ENCODE peak calls at places on chromosomes 4 and X, in five cellular contexts. One of them, this sample, is unnamed.

GRCh38 chr4:187172340-187172761 is 448.7 kb upstream of the FAT1 start:
- DNase-seq in K562: no peak
- DNase-seq in tibial artery: no peak
- DNase-seq in mammary epithelial cell: no peak
- DNase-seq in right cardiac atrium: no peak
- DNase-seq in this sample: no peak

GRCh38 chr4:64784125-64784524 is 374.9 kb upstream of the TECRL start:
- DNase-seq in K562: no peak
- DNase-seq in tibial artery: no peak
- DNase-seq in mammary epithelial cell: peak; percentile 37
- DNase-seq in right cardiac atrium: no peak
- DNase-seq in this sample: no peak

GRCh38 chr4:3630934-3631585 is 98.8 kb upstream of the LRPAP1 start:
- DNase-seq in K562: no peak
- DNase-seq in tibial artery: no peak
- DNase-seq in mammary epithelial cell: no peak
- DNase-seq in right cardiac atrium: no peak
- DNase-seq in this sample: no peak

GRCh38 chr4:59553739-59554126 is 1646.4 kb upstream of the ADGRL3 start:
- DNase-seq in K562: no peak
- DNase-seq in tibial artery: no peak
- DNase-seq in mammary epithelial cell: peak; percentile 4
- DNase-seq in right cardiac atrium: no peak
- DNase-seq in this sample: no peak

GRCh38 chr4:168886361-168886760 is 123.7 kb downstream of the CBR4 start:
- DNase-seq in K562: no peak
- DNase-seq in tibial artery: no peak
- DNase-seq in mammary epithelial cell: peak; percentile 39
- DNase-seq in right cardiac atrium: no peak
- DNase-seq in this sample: no peak

GRCh38 chr4:125317526-125317880 is 2.7 kb downstream of the FAT4 start:
- DNase-seq in K562: no peak
- DNase-seq in tibial artery: no peak
- DNase-seq in mammary epithelial cell: peak; percentile 30
- DNase-seq in right cardiac atrium: peak; percentile 69
- DNase-seq in this sample: peak; percentile 15

GRCh38 chrX:38192007-38192625 is 28.6 kb downstream of the SRPX start:
- DNase-seq in K562: peak; percentile 10
- DNase-seq in tibial artery: no peak
- DNase-seq in mammary epithelial cell: no peak
- DNase-seq in right cardiac atrium: no peak
- DNase-seq in this sample: peak; percentile 46

GRCh38 chr4:85591361-85592098 is 116.6 kb downstream of the ARHGAP24 start:
- DNase-seq in K562: no peak
- DNase-seq in tibial artery: no peak
- DNase-seq in mammary epithelial cell: no peak
- DNase-seq in right cardiac atrium: no peak
- DNase-seq in this sample: no peak

GRCh38 chr4:16858275-16858752 is 40.1 kb downstream of the LDB2 start:
- DNase-seq in K562: no peak
- DNase-seq in tibial artery: no peak
- DNase-seq in mammary epithelial cell: no peak
- DNase-seq in right cardiac atrium: peak; percentile 43
- DNase-seq in this sample: no peak

GRCh38 chr4:184039963-184040383 is 134.9 kb downstream of the STOX2 start:
- DNase-seq in K562: no peak
- DNase-seq in tibial artery: peak; percentile 60
- DNase-seq in mammary epithelial cell: peak; percentile 12
- DNase-seq in right cardiac atrium: peak; percentile 20
- DNase-seq in this sample: no peak

GRCh38 chrX:7062912-7063311 is 84.6 kb upstream of the STS start:
- DNase-seq in K562: no peak
- DNase-seq in tibial artery: no peak
- DNase-seq in mammary epithelial cell: no peak
- DNase-seq in right cardiac atrium: no peak
- DNase-seq in this sample: no peak

GRCh38 chrX:48927125-48927524 is 8.3 kb upstream of the PIM2 start:
- DNase-seq in K562: no peak
- DNase-seq in tibial artery: no peak
- DNase-seq in mammary epithelial cell: no peak
- DNase-seq in right cardiac atrium: no peak
- DNase-seq in this sample: no peak

GRCh38 chr4:79016878-79017277 is 77.6 kb upstream of the PAQR3 start:
- DNase-seq in K562: no peak
- DNase-seq in tibial artery: no peak
- DNase-seq in mammary epithelial cell: no peak
- DNase-seq in right cardiac atrium: no peak
- DNase-seq in this sample: no peak

GRCh38 chr4:155999743-156000142 is 46.1 kb upstream of the CTSO start:
- DNase-seq in K562: no peak
- DNase-seq in tibial artery: no peak
- DNase-seq in mammary epithelial cell: no peak
- DNase-seq in right cardiac atrium: no peak
- DNase-seq in this sample: no peak

GRCh38 chr4:5704276-5704675 is 4.1 kb downstream of the EVC2 start:
- DNase-seq in K562: no peak
- DNase-seq in tibial artery: no peak
- DNase-seq in mammary epithelial cell: no peak
- DNase-seq in right cardiac atrium: no peak
- DNase-seq in this sample: no peak

GRCh38 chr4:23266401-23266800 is 573.7 kb downstream of the GBA3 start:
- DNase-seq in K562: no peak
- DNase-seq in tibial artery: no peak
- DNase-seq in mammary epithelial cell: no peak
- DNase-seq in right cardiac atrium: no peak
- DNase-seq in this sample: no peak

GRCh38 chr4:24975505-24975904 is 55.2 kb downstream of the LGI2 start:
- DNase-seq in K562: no peak
- DNase-seq in tibial artery: no peak
- DNase-seq in mammary epithelial cell: no peak
- DNase-seq in right cardiac atrium: no peak
- DNase-seq in this sample: no peak

GRCh38 chr4:5810770-5811430 is 82.0 kb downstream of the CRMP1 start:
- DNase-seq in K562: no peak
- DNase-seq in tibial artery: peak; percentile 24
- DNase-seq in mammary epithelial cell: no peak
- DNase-seq in right cardiac atrium: no peak
- DNase-seq in this sample: no peak

GRCh38 chr4:6257243-6258025 is 12.2 kb upstream of the WFS1 start:
- DNase-seq in K562: no peak
- DNase-seq in tibial artery: no peak
- DNase-seq in mammary epithelial cell: no peak
- DNase-seq in right cardiac atrium: no peak
- DNase-seq in this sample: no peak

GRCh38 chrX:150486011-150486410 is 82.4 kb upstream of the MTM1 start:
- DNase-seq in K562: peak; percentile 16
- DNase-seq in tibial artery: peak; percentile 66
- DNase-seq in mammary epithelial cell: peak; percentile 30
- DNase-seq in right cardiac atrium: peak; percentile 54
- DNase-seq in this sample: peak; percentile 39

GRCh38 chr4:26624042-26624441 is 40.2 kb downstream of the TBC1D19 start:
- DNase-seq in K562: no peak
- DNase-seq in tibial artery: no peak
- DNase-seq in mammary epithelial cell: no peak
- DNase-seq in right cardiac atrium: no peak
- DNase-seq in this sample: no peak

GRCh38 chrX:30971761-30972603 is 82.9 kb upstream of the TAB3 start:
- DNase-seq in K562: peak; percentile 16
- DNase-seq in tibial artery: no peak
- DNase-seq in mammary epithelial cell: peak; percentile 37
- DNase-seq in right cardiac atrium: no peak
- DNase-seq in this sample: peak; percentile 23

GRCh38 chr4:67871867-67872266 is 11.9 kb downstream of the TMPRSS11D start:
- DNase-seq in K562: no peak
- DNase-seq in tibial artery: no peak
- DNase-seq in mammary epithelial cell: peak; percentile 58
- DNase-seq in right cardiac atrium: no peak
- DNase-seq in this sample: no peak

GRCh38 chr4:151004222-151004621 is 10.9 kb downstream of the LRBA start:
- DNase-seq in K562: no peak
- DNase-seq in tibial artery: no peak
- DNase-seq in mammary epithelial cell: peak; percentile 77
- DNase-seq in right cardiac atrium: no peak
- DNase-seq in this sample: no peak

GRCh38 chrX:55486736-55487135 is 2.9 kb downstream of the USP51 start:
- DNase-seq in K562: no peak
- DNase-seq in tibial artery: no peak
- DNase-seq in mammary epithelial cell: peak; percentile 41
- DNase-seq in right cardiac atrium: no peak
- DNase-seq in this sample: peak; percentile 16

GRCh38 chrX:17403231-17403691 is 28.3 kb downstream of the NHS start:
- DNase-seq in K562: no peak
- DNase-seq in tibial artery: no peak
- DNase-seq in mammary epithelial cell: no peak
- DNase-seq in right cardiac atrium: no peak
- DNase-seq in this sample: no peak

GRCh38 chr4:41290486-41290885 is 33.8 kb downstream of the UCHL1 start:
- DNase-seq in K562: no peak
- DNase-seq in tibial artery: no peak
- DNase-seq in mammary epithelial cell: no peak
- DNase-seq in right cardiac atrium: peak; percentile 36
- DNase-seq in this sample: no peak

GRCh38 chrX:107687445-107687844 is 59.1 kb downstream of the PRPS1 start:
- DNase-seq in K562: no peak
- DNase-seq in tibial artery: no peak
- DNase-seq in mammary epithelial cell: no peak
- DNase-seq in right cardiac atrium: no peak
- DNase-seq in this sample: no peak

GRCh38 chr4:128353791-128354190 is 66.2 kb upstream of the PGRMC2 start:
- DNase-seq in K562: no peak
- DNase-seq in tibial artery: no peak
- DNase-seq in mammary epithelial cell: no peak
- DNase-seq in right cardiac atrium: no peak
- DNase-seq in this sample: no peak

GRCh38 chr4:955931-956381 is 17.4 kb downstream of the DGKQ start:
- DNase-seq in K562: no peak
- DNase-seq in tibial artery: peak; percentile 43
- DNase-seq in mammary epithelial cell: no peak
- DNase-seq in right cardiac atrium: peak; percentile 6
- DNase-seq in this sample: no peak

GRCh38 chr4:73018595-73018994 is 50.9 kb downstream of the COX18 start:
- DNase-seq in K562: no peak
- DNase-seq in tibial artery: no peak
- DNase-seq in mammary epithelial cell: no peak
- DNase-seq in right cardiac atrium: no peak
- DNase-seq in this sample: no peak

GRCh38 chr4:90689739-90690138 is 562.5 kb downstream of the CCSER1 start:
- DNase-seq in K562: no peak
- DNase-seq in tibial artery: no peak
- DNase-seq in mammary epithelial cell: peak; percentile 85
- DNase-seq in right cardiac atrium: no peak
- DNase-seq in this sample: no peak

GRCh38 chrX:107677501-107677901 is 49.2 kb downstream of the PRPS1 start:
- DNase-seq in K562: no peak
- DNase-seq in tibial artery: peak; percentile 77
- DNase-seq in mammary epithelial cell: peak; percentile 56
- DNase-seq in right cardiac atrium: no peak
- DNase-seq in this sample: no peak

GRCh38 chr4:24521544-24521943 is 62.8 kb downstream of the DHX15 start:
- DNase-seq in K562: no peak
- DNase-seq in tibial artery: no peak
- DNase-seq in mammary epithelial cell: peak; percentile 55
- DNase-seq in right cardiac atrium: no peak
- DNase-seq in this sample: no peak

GRCh38 chr4:80070880-80071620 is 2.0 kb downstream of the ANTXR2 start:
- DNase-seq in K562: no peak
- DNase-seq in tibial artery: no peak
- DNase-seq in mammary epithelial cell: no peak
- DNase-seq in right cardiac atrium: no peak
- DNase-seq in this sample: no peak

DNA sequence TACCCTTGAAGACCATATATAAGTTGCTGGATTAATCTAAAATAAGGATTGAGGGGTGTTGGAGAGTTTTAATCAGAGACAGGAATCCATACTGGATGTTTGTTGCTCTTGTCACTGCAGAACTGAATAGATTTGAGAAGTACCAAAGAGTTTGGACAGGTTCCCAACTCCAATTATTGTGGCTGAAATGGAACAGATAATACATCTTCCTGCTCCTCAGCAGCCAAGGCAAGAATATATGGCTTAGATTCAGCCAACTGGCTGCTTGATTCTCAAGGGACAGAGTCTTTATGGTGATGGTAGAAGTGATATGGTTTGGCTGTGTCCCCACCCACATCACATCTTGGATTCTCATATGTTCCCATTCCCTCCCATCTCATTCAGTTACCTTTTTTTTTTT is 97.0 kb upstream of the PDHA2 start:
- DNase-seq in K562: no peak
- DNase-seq in tibial artery: no peak
- DNase-seq in mammary epithelial cell: no peak
- DNase-seq in right cardiac atrium: no peak
- DNase-seq in this sample: no peak
- H3K27ac ChIP-seq in K562: no peak overlapping the region
- H3K27ac ChIP-seq in tibial artery: no peak overlapping the region
- H3K27ac ChIP-seq in mammary epithelial cell: no peak overlapping the region
- H3K27ac ChIP-seq in right cardiac atrium: no peak overlapping the region
- H3K27ac ChIP-seq in this sample: no peak overlapping the region

GRCh38 chrX:153930011-153930910 is 4.2 kb upstream of the ARHGAP4 start:
- DNase-seq in K562: no peak
- DNase-seq in tibial artery: no peak
- DNase-seq in mammary epithelial cell: no peak
- DNase-seq in right cardiac atrium: no peak
- DNase-seq in this sample: no peak
- H3K27ac ChIP-seq in K562: peak overlapping the region; percentile 46
- H3K27ac ChIP-seq in tibial artery: no peak overlapping the region
- H3K27ac ChIP-seq in mammary epithelial cell: no peak overlapping the region
- H3K27ac ChIP-seq in right cardiac atrium: no peak overlapping the region
- H3K27ac ChIP-seq in this sample: peak overlapping the region; percentile 5

GRCh38 chrX:23803931-23804381 is 21.0 kb downstream of the SAT1 start:
- DNase-seq in K562: no peak
- DNase-seq in tibial artery: peak; percentile 68
- DNase-seq in mammary epithelial cell: peak; percentile 84
- DNase-seq in right cardiac atrium: peak; percentile 53
- DNase-seq in this sample: peak; percentile 50
- H3K27ac ChIP-seq in K562: no peak overlapping the region
- H3K27ac ChIP-seq in tibial artery: no peak overlapping the region
- H3K27ac ChIP-seq in mammary epithelial cell: peak overlapping the region; percentile 72
- H3K27ac ChIP-seq in right cardiac atrium: peak overlapping the region; percentile 11
- H3K27ac ChIP-seq in this sample: peak overlapping the region; percentile 69

DNA sequence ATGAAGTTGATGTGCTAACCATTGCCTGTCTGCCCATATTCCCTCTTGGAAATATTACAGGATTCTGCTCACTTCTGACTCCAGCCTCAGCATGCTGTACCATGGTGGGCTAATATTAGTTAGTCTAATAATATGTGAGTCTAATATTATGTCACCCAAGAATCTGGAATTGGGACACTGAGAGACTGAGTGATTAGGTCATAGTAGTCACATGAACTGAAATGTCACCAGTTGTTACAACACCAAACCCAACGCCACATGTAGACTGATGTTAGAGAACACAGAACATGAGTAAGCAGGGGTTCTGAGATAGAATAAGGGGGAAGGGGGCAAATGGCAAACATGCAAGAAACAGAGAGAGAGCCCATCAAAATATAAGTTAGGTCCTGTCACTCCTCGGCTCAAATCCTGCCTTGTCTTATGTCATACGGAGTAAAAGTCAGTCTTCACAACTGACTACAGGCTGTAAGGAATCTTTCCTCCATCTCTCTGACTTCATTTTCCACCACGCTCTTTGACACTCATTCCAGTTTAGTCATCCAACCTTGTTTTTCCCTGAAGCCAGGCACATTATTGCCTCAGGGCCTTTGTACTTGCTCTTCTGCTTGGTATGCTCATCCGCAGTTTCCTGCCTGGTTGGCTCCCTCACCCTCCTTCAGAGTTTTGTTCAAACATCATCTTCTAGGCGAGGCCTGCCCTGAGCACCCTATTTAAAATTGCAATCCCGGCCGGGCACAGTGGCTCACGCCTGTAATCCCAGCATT is 9.6 kb upstream of the SLAIN2 start:
- DNase-seq in K562: no peak
- DNase-seq in tibial artery: no peak
- DNase-seq in mammary epithelial cell: peak; percentile 87
- DNase-seq in right cardiac atrium: no peak
- DNase-seq in this sample: no peak
- H3K27ac ChIP-seq in K562: no peak overlapping the region
- H3K27ac ChIP-seq in tibial artery: peak overlapping the region; percentile 30
- H3K27ac ChIP-seq in mammary epithelial cell: peak overlapping the region; percentile 65
- H3K27ac ChIP-seq in right cardiac atrium: no peak overlapping the region
- H3K27ac ChIP-seq in this sample: no peak overlapping the region